ENCODE peak calls at places on chromosomes 3 and 15, in ten cellular contexts. H is cardiac fibroblast; W is mammary epithelial cell; F is MV-4-11; R is endodermal cell; M is HFF-Myc; E is M059J; U is stimulated activated CD8-positive, alpha-beta memory T cell treated with anti-CD3 and anti-CD28 coated beads, Interleukin-7, amount 100 ng/mL, for 1 hour; Y is GM03348; N is DMS153. J is an unnamed sample.

GRCh38 chr3:9916346-9916733 is 558 bp upstream of the IL17RC start:
- DNase-seq in H (peak), E (peak), R (no peak), U (no peak), W (no peak), N (no peak), F (no peak), Y (peak), M (no peak), J (no peak)

GRCh38 chr15:29570931-29571727 is 251.1 kb downstream of the TJP1 start:
- DNase-seq in N (peak), F (no peak), E (peak), H (peak), W (peak), R (peak), Y (peak), M (no peak), U (no peak), J (no peak)

GRCh38 chr3:191961529-191961928 is 500.6 kb downstream of the PYDC2 start:
- DNase-seq in E (no peak), W (no peak), M (no peak), R (no peak), Y (no peak), F (no peak), U (no peak), H (no peak), N (no peak), J (no peak)

GRCh38 chr3:152211655-152212054 is 57.1 kb upstream of the MBNL1 start:
- DNase-seq in E (no peak), H (no peak), F (no peak), N (no peak), R (no peak), M (no peak), Y (no peak), W (no peak), U (no peak), J (no peak)

GRCh38 chr15:81105521-81105920 is 28.5 kb upstream of the CFAP161 start:
- DNase-seq in F (no peak), U (no peak), E (peak), Y (no peak), W (no peak), R (no peak), N (no peak), M (no peak), H (no peak), J (no peak)

GRCh38 chr3:62252614-62253147 is 120.7 kb downstream of the FEZF2 start:
- DNase-seq in N (no peak), M (peak), U (no peak), Y (peak), H (peak), F (no peak), R (no peak), W (no peak), E (peak), J (no peak)

GRCh38 chr3:195259146-195259563 is 11.8 kb downstream of the XXYLT1 start:
- DNase-seq in W (peak), Y (peak), M (peak), H (peak), U (no peak), N (no peak), F (no peak), R (peak), E (no peak), J (peak)

GRCh38 chr15:50881121-50882048 is 27.1 kb upstream of the AP4E1 start:
- DNase-seq in H (peak), N (no peak), F (peak), E (peak), Y (no peak), U (no peak), M (no peak), R (no peak), W (peak), J (no peak)

GRCh38 chr3:52232279-52233107 is 6.5 kb downstream of the TWF2 start:
- DNase-seq in N (no peak), R (peak), E (no peak), F (peak), Y (no peak), H (no peak), U (no peak), W (no peak), M (no peak), J (no peak)

GRCh38 chr3:14923476-14923875 is 23.9 kb upstream of the NR2C2 start:
- DNase-seq in E (no peak), H (no peak), Y (no peak), U (no peak), R (no peak), N (no peak), W (no peak), F (no peak), M (no peak), J (no peak)

GRCh38 chr3:54780336-54780735 is 147.5 kb downstream of the LRTM1 start:
- DNase-seq in Y (no peak), W (no peak), H (no peak), N (no peak), E (peak), R (no peak), M (no peak), U (no peak), F (no peak), J (no peak)

GRCh38 chr3:169305460-169305859 is 358.1 kb downstream of the MECOM start:
- DNase-seq in W (no peak), R (no peak), E (no peak), U (no peak), Y (no peak), F (no peak), M (no peak), N (peak), H (no peak), J (no peak)

GRCh38 chr3:101377209-101377608 is 56.8 kb upstream of the IMPG2 start:
- DNase-seq in W (no peak), F (no peak), R (no peak), H (no peak), M (no peak), U (no peak), Y (no peak), E (no peak), N (no peak), J (no peak)

GRCh38 chr15:75104804-75105557 is 81.6 kb downstream of the PPCDC start:
- DNase-seq in W (peak), E (peak), U (no peak), F (peak), Y (peak), M (peak), N (peak), H (peak), R (no peak), J (no peak)

GRCh38 chr3:158568784-158569183 is 2.2 kb upstream of the MLF1 start:
- DNase-seq in Y (no peak), W (peak), F (no peak), U (no peak), N (no peak), E (peak), M (no peak), H (no peak), R (no peak), J (no peak)

GRCh38 chr15:94305133-94305532 is 73.8 kb downstream of the MCTP2 start:
- DNase-seq in F (peak), E (peak), Y (no peak), W (peak), N (no peak), U (no peak), H (no peak), R (no peak), M (no peak), J (no peak)

GRCh38 chr15:34365836-34366235 is 1.2 kb downstream of the LPCAT4 start:
- DNase-seq in Y (no peak), E (no peak), F (no peak), H (no peak), M (no peak), R (no peak), N (no peak), W (no peak), U (no peak), J (no peak)

GRCh38 chr3:83034806-83035703 is 1273.6 kb upstream of the GBE1 start:
- DNase-seq in N (no peak), Y (no peak), W (no peak), H (no peak), M (no peak), R (no peak), U (no peak), E (no peak), F (no peak), J (no peak)

GRCh38 chr3:129371041-129371826 is 57.2 kb downstream of the EFCAB12 start:
- DNase-seq in U (no peak), R (no peak), F (no peak), Y (no peak), W (no peak), E (no peak), N (no peak), M (no peak), H (no peak), J (no peak)

GRCh38 chr15:62779041-62779810 is 263.3 kb upstream of the TPM1 start:
- DNase-seq in N (no peak), F (peak), H (peak), M (no peak), W (no peak), U (no peak), Y (no peak), E (peak), R (no peak), J (no peak)

GRCh38 chr15:101014921-101015841 is 96.0 kb downstream of the LRRK1 start:
- DNase-seq in Y (peak), H (peak), U (peak), E (peak), R (peak), M (peak), F (peak), N (no peak), W (peak), J (peak)

GRCh38 chr3:71415708-71416108 is 167.8 kb downstream of the FOXP1 start:
- DNase-seq in E (peak), M (no peak), H (no peak), Y (no peak), U (no peak), R (no peak), F (no peak), W (no peak), N (no peak), J (no peak)

GRCh38 chr3:5058463-5058862 is 63.6 kb upstream of the ARL8B start:
- DNase-seq in M (peak), E (peak), U (no peak), R (no peak), N (no peak), Y (peak), F (no peak), H (peak), W (peak), J (no peak)

GRCh38 chr3:11690863-11691833 is 47.4 kb upstream of the VGLL4 start:
- DNase-seq in W (peak), M (no peak), Y (peak), E (peak), H (peak), N (no peak), U (no peak), F (no peak), R (peak), J (no peak)

GRCh38 chr3:132038198-132038825 is 3.5 kb upstream of the CPNE4 start:
- DNase-seq in R (no peak), E (peak), M (no peak), W (peak), H (peak), N (peak), Y (peak), U (no peak), F (peak), J (no peak)

GRCh38 chr3:71065764-71066013 is 517.8 kb downstream of the FOXP1 start:
- DNase-seq in M (no peak), U (no peak), Y (no peak), E (no peak), R (no peak), H (no peak), F (no peak), W (no peak), N (no peak), J (no peak)

GRCh38 chr15:49301562-49301961 is 121.5 kb upstream of the FGF7 start:
- DNase-seq in W (peak), U (no peak), Y (peak), E (peak), M (no peak), F (no peak), R (no peak), N (no peak), H (no peak), J (no peak)

GRCh38 chr3:192091831-192092230 is 630.9 kb downstream of the PYDC2 start:
- DNase-seq in M (no peak), W (no peak), R (no peak), Y (no peak), N (no peak), E (peak), U (no peak), H (no peak), F (no peak), J (no peak)

GRCh38 chr3:156682491-156682890 is 8.1 kb downstream of the TIPARP start:
- DNase-seq in Y (no peak), U (no peak), M (no peak), F (no peak), N (no peak), H (no peak), W (no peak), E (no peak), R (no peak), J (no peak)